ENCODE peak calls at places on chromosomes 12 and 14, in four cellular contexts. A is SK-N-SH, O is HepG2, V is K562. C is an unnamed sample.
A peak's percentile ranks its signal among the peaks of the same experiment; 100 is the strongest.

GRCh38 chr14:100193417-100194357 is 34.2 kb upstream of the DEGS2 start:
- DNase-seq in A (peak; percentile 39), O (peak; percentile 75), V (peak; percentile 32), C (no peak)

GRCh38 chr12:102675672-102676071 is 195.3 kb upstream of the IGF1 start:
- DNase-seq in A (no peak), O (no peak), V (no peak), C (no peak)

GRCh38 chr14:90168425-90169105 is 87.8 kb upstream of the PSMC1 start:
- DNase-seq in A (no peak), O (no peak), V (no peak), C (no peak)

GRCh38 chr14:96962337-96962736 is 165.2 kb downstream of the VRK1 start:
- DNase-seq in A (no peak), O (no peak), V (no peak), C (no peak)

GRCh38 chr12:132661972-132662371 is 25.2 kb downstream of the POLE start:
- DNase-seq in A (no peak), O (no peak), V (no peak), C (no peak)

GRCh38 chr12:118120579-118121363 is 15.2 kb upstream of the PEBP1 start:
- DNase-seq in A (peak; percentile 86), O (peak; percentile 91), V (peak; percentile 93), C (no peak)

GRCh38 chr14:103538291-103539055 is 9.5 kb downstream of the TRMT61A start:
- DNase-seq in A (peak; percentile 64), O (no peak), V (no peak), C (no peak)

GRCh38 chr12:50387487-50387886 is 8.9 kb downstream of the FAM186A start:
- DNase-seq in A (no peak), O (no peak), V (no peak), C (no peak)

GRCh38 chr12:113698505-113698858 is 226.8 kb upstream of the LHX5 start:
- DNase-seq in A (no peak), O (no peak), V (no peak), C (no peak)

GRCh38 chr12:3132636-3133409 is 55.6 kb downstream of the TSPAN9 start:
- DNase-seq in A (peak; percentile 60), O (no peak), V (no peak), C (no peak)

GRCh38 chr12:91204416-91204815 is 21.8 kb upstream of the DCN start:
- DNase-seq in A (no peak), O (no peak), V (no peak), C (no peak)

GRCh38 chr12:6936642-6937480 is 6.8 kb upstream of the RNU7-1 start:
- DNase-seq in A (peak; percentile 51), O (no peak), V (no peak), C (no peak)

GRCh38 chr12:6936378-6936638 is 7.3 kb upstream of the RNU7-1 start:
- DNase-seq in A (no peak), O (no peak), V (no peak), C (no peak)

GRCh38 chr12:6934110-6934509 is 6.4 kb downstream of the ATN1 start:
- DNase-seq in A (no peak), O (no peak), V (no peak), C (no peak)

GRCh38 chr12:6935551-6936377 is 7.9 kb upstream of the RNU7-1 start:
- DNase-seq in A (peak; percentile 18), O (no peak), V (no peak), C (no peak)

GRCh38 chr12:6935221-6935550 is 7.4 kb downstream of the ATN1 start:
- DNase-seq in A (no peak), O (no peak), V (no peak), C (no peak)
- TF ChIP-seq NFIC in A (no peak), O (no peak), V (no peak), C (no peak)

GRCh38 chr14:29650554-29651269 is 276.9 kb downstream of the PRKD1 start:
- DNase-seq in A (no peak), O (no peak), V (peak; percentile 26), C (no peak)
- H3K9me3 ChIP-seq in A (peaks cover 22% of the 10 kb centered on the region), O (peaks cover 93% of the 10 kb centered on the region), V (peaks cover 17% of the 10 kb centered on the region), C (peaks cover 3% of the 10 kb centered on the region)

DNA sequence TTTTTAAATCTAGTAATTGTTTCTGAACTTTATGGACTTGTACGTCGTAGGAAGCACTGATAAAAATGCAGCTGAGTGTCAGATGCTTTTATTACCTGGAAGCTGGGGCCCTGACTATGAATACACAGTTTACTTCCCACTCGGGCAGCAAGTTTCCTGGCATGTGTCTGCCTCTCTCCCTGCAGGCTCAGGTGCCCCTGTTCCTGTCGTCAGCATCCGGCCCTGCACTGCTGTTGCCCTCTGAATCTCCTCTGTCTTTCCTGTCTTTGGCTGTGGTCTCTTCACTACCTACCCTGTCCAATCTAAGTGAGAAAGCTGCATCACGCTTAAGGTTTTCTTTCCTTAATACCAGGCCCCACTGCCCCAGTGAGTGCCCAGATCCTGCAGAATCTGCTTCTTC is 75.9 kb downstream of the PELI2 start:
- DNase-seq in A (no peak), O (no peak), V (no peak), C (no peak)
- TF ChIP-seq NFIC in A (no peak), O (no peak), V (no peak), C (no peak)

DNA sequence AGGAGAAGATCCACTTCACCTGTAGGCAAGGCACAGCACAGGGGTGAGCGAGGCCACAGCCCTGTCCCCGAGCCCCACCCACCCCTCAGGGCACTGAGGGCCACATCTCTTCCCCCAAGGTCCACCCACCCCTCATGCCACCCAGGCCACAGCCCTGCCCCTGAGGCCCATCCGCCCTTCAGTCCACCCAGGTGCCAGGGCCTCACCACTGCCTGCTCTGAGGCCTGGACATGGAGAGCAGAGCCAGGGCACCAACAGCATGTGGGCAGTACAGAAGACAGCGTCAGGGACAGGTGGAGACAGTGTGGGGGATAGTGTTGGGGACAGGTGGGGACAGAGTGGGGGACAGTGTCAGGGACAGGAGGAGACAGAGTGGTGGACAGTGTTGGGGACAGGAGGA is 138.3 kb downstream of the TMEM121 start:
- DNase-seq in A (no peak), O (no peak), V (no peak), C (no peak)
- H3K9me3 ChIP-seq in A (no peaks in the 10 kb centered on the region), O (no peaks in the 10 kb centered on the region), V (no peaks in the 10 kb centered on the region), C (peaks cover 5% of the 10 kb centered on the region)

GRCh38 chr14:44162197-44162596 is 344.9 kb downstream of the FSCB start:
- DNase-seq in A (no peak), O (peak; percentile 33), V (no peak), C (no peak)
- TF ChIP-seq NFIC in A (no peak), O (no peak), V (no peak), C (no peak)